ENCODE peak calls at places on chromosomes 12 and 14, in eight cellular contexts. One of them, this sample, is unnamed.

GRCh38 chr14:66143387-66144112 is 342.6 kb upstream of the CCDC196 start:
- DNase-seq in stimulated activated CD4-positive, alpha-beta T cell treated with anti-CD3 and anti-CD28 coated beads, Interleukin-15, amount 100 ng/mL, for 1 hour: no peak
- DNase-seq in central memory CD4-positive, alpha-beta T cell: no peak
- DNase-seq in GM03348: no peak
- DNase-seq in left ventricle myocardium inferior: no peak
- DNase-seq in left lung: no peak
- DNase-seq in DMS53: no peak
- DNase-seq in cardiac fibroblast: no peak
- DNase-seq in this sample: no peak

GRCh38 chr12:532908-533565 is 73.3 kb downstream of the B4GALNT3 start:
- DNase-seq in cardiac fibroblast: peak; percentile 75
- DNase-seq in left ventricle myocardium inferior: no peak
- DNase-seq in stimulated activated CD4-positive, alpha-beta T cell treated with anti-CD3 and anti-CD28 coated beads, Interleukin-15, amount 100 ng/mL, for 1 hour: no peak
- DNase-seq in DMS53: peak; percentile 88
- DNase-seq in central memory CD4-positive, alpha-beta T cell: no peak
- DNase-seq in left lung: no peak
- DNase-seq in GM03348: peak; percentile 92
- DNase-seq in this sample: peak; percentile 40

GRCh38 chr12:34405286-34406227 is 383.3 kb downstream of the ALG10 start:
- DNase-seq in left lung: peak; percentile 13
- DNase-seq in left ventricle myocardium inferior: peak; percentile 8
- DNase-seq in DMS53: no peak
- DNase-seq in central memory CD4-positive, alpha-beta T cell: no peak
- DNase-seq in GM03348: peak; percentile 1
- DNase-seq in stimulated activated CD4-positive, alpha-beta T cell treated with anti-CD3 and anti-CD28 coated beads, Interleukin-15, amount 100 ng/mL, for 1 hour: no peak
- DNase-seq in cardiac fibroblast: no peak
- DNase-seq in this sample: no peak

GRCh38 chr12:16056910-16057309 is 145.8 kb downstream of the DERA start:
- DNase-seq in central memory CD4-positive, alpha-beta T cell: no peak
- DNase-seq in cardiac fibroblast: no peak
- DNase-seq in GM03348: no peak
- DNase-seq in DMS53: no peak
- DNase-seq in left lung: no peak
- DNase-seq in left ventricle myocardium inferior: no peak
- DNase-seq in stimulated activated CD4-positive, alpha-beta T cell treated with anti-CD3 and anti-CD28 coated beads, Interleukin-15, amount 100 ng/mL, for 1 hour: no peak
- DNase-seq in this sample: no peak

GRCh38 chr12:30438526-30439120 is 257.0 kb downstream of the IPO8 start:
- DNase-seq in left lung: no peak
- DNase-seq in left ventricle myocardium inferior: no peak
- DNase-seq in cardiac fibroblast: no peak
- DNase-seq in central memory CD4-positive, alpha-beta T cell: no peak
- DNase-seq in GM03348: no peak
- DNase-seq in stimulated activated CD4-positive, alpha-beta T cell treated with anti-CD3 and anti-CD28 coated beads, Interleukin-15, amount 100 ng/mL, for 1 hour: no peak
- DNase-seq in DMS53: no peak
- DNase-seq in this sample: no peak

GRCh38 chr14:54567224-54567633 is 301 bp downstream of the SAMD4A start:
- DNase-seq in GM03348: peak; percentile 36
- DNase-seq in cardiac fibroblast: no peak
- DNase-seq in left ventricle myocardium inferior: peak; percentile 28
- DNase-seq in left lung: peak; percentile 54
- DNase-seq in central memory CD4-positive, alpha-beta T cell: no peak
- DNase-seq in DMS53: peak; percentile 75
- DNase-seq in stimulated activated CD4-positive, alpha-beta T cell treated with anti-CD3 and anti-CD28 coated beads, Interleukin-15, amount 100 ng/mL, for 1 hour: peak; percentile 12
- DNase-seq in this sample: no peak

GRCh38 chr12:26274441-26275312 is 79.3 kb downstream of the SSPN start:
- DNase-seq in cardiac fibroblast: peak; percentile 100
- DNase-seq in DMS53: peak; percentile 99
- DNase-seq in left ventricle myocardium inferior: peak; percentile 78
- DNase-seq in left lung: peak; percentile 86
- DNase-seq in stimulated activated CD4-positive, alpha-beta T cell treated with anti-CD3 and anti-CD28 coated beads, Interleukin-15, amount 100 ng/mL, for 1 hour: no peak
- DNase-seq in GM03348: peak; percentile 92
- DNase-seq in central memory CD4-positive, alpha-beta T cell: no peak
- DNase-seq in this sample: peak; percentile 98

GRCh38 chr12:96197503-96198272 is 3.5 kb downstream of the ELK3 start:
- DNase-seq in left ventricle myocardium inferior: no peak
- DNase-seq in stimulated activated CD4-positive, alpha-beta T cell treated with anti-CD3 and anti-CD28 coated beads, Interleukin-15, amount 100 ng/mL, for 1 hour: no peak
- DNase-seq in left lung: no peak
- DNase-seq in cardiac fibroblast: peak; percentile 98
- DNase-seq in central memory CD4-positive, alpha-beta T cell: no peak
- DNase-seq in DMS53: peak; percentile 56
- DNase-seq in GM03348: peak; percentile 81
- DNase-seq in this sample: peak; percentile 95

GRCh38 chr14:54642950-54643695 is 76.2 kb downstream of the SAMD4A start:
- DNase-seq in central memory CD4-positive, alpha-beta T cell: peak; percentile 21
- DNase-seq in cardiac fibroblast: peak; percentile 48
- DNase-seq in left lung: no peak
- DNase-seq in GM03348: no peak
- DNase-seq in stimulated activated CD4-positive, alpha-beta T cell treated with anti-CD3 and anti-CD28 coated beads, Interleukin-15, amount 100 ng/mL, for 1 hour: no peak
- DNase-seq in left ventricle myocardium inferior: no peak
- DNase-seq in DMS53: no peak
- DNase-seq in this sample: no peak

GRCh38 chr12:91858186-91858585 is 287.5 kb downstream of the BTG1 start:
- DNase-seq in central memory CD4-positive, alpha-beta T cell: no peak
- DNase-seq in stimulated activated CD4-positive, alpha-beta T cell treated with anti-CD3 and anti-CD28 coated beads, Interleukin-15, amount 100 ng/mL, for 1 hour: no peak
- DNase-seq in DMS53: no peak
- DNase-seq in cardiac fibroblast: no peak
- DNase-seq in left lung: no peak
- DNase-seq in GM03348: no peak
- DNase-seq in left ventricle myocardium inferior: no peak
- DNase-seq in this sample: no peak

GRCh38 chr12:51428256-51428655 is 3.6 kb downstream of the SLC4A8 start:
- DNase-seq in central memory CD4-positive, alpha-beta T cell: no peak
- DNase-seq in DMS53: no peak
- DNase-seq in left lung: no peak
- DNase-seq in GM03348: no peak
- DNase-seq in stimulated activated CD4-positive, alpha-beta T cell treated with anti-CD3 and anti-CD28 coated beads, Interleukin-15, amount 100 ng/mL, for 1 hour: no peak
- DNase-seq in cardiac fibroblast: no peak
- DNase-seq in left ventricle myocardium inferior: no peak
- DNase-seq in this sample: no peak

GRCh38 chr12:6606331-6607131 is 648 bp downstream of the CHD4 start:
- DNase-seq in central memory CD4-positive, alpha-beta T cell: peak; percentile 57
- DNase-seq in left ventricle myocardium inferior: peak; percentile 77
- DNase-seq in cardiac fibroblast: peak; percentile 29
- DNase-seq in stimulated activated CD4-positive, alpha-beta T cell treated with anti-CD3 and anti-CD28 coated beads, Interleukin-15, amount 100 ng/mL, for 1 hour: peak; percentile 55
- DNase-seq in left lung: peak; percentile 71
- DNase-seq in GM03348: peak; percentile 78
- DNase-seq in DMS53: peak; percentile 87
- DNase-seq in this sample: no peak

GRCh38 chr12:54390668-54391551 is 6.4 kb upstream of the ZNF385A start:
- DNase-seq in left lung: peak; percentile 65
- DNase-seq in cardiac fibroblast: no peak
- DNase-seq in central memory CD4-positive, alpha-beta T cell: peak; percentile 62
- DNase-seq in left ventricle myocardium inferior: peak; percentile 11
- DNase-seq in DMS53: peak; percentile 78
- DNase-seq in GM03348: no peak
- DNase-seq in stimulated activated CD4-positive, alpha-beta T cell treated with anti-CD3 and anti-CD28 coated beads, Interleukin-15, amount 100 ng/mL, for 1 hour: peak; percentile 55
- DNase-seq in this sample: no peak

GRCh38 chr14:94989946-94990345 is 167.4 kb downstream of the DICER1 start:
- DNase-seq in DMS53: no peak
- DNase-seq in stimulated activated CD4-positive, alpha-beta T cell treated with anti-CD3 and anti-CD28 coated beads, Interleukin-15, amount 100 ng/mL, for 1 hour: no peak
- DNase-seq in central memory CD4-positive, alpha-beta T cell: no peak
- DNase-seq in cardiac fibroblast: no peak
- DNase-seq in GM03348: no peak
- DNase-seq in left ventricle myocardium inferior: no peak
- DNase-seq in left lung: no peak
- DNase-seq in this sample: no peak

GRCh38 chr12:25500651-25501050 is 52.4 kb downstream of the LMNTD1 start:
- DNase-seq in cardiac fibroblast: no peak
- DNase-seq in DMS53: no peak
- DNase-seq in GM03348: no peak
- DNase-seq in left ventricle myocardium inferior: no peak
- DNase-seq in left lung: no peak
- DNase-seq in stimulated activated CD4-positive, alpha-beta T cell treated with anti-CD3 and anti-CD28 coated beads, Interleukin-15, amount 100 ng/mL, for 1 hour: no peak
- DNase-seq in central memory CD4-positive, alpha-beta T cell: no peak
- DNase-seq in this sample: no peak

GRCh38 chr12:9928607-9929006 is 3.6 kb downstream of the CLEC2A start:
- DNase-seq in DMS53: no peak
- DNase-seq in left lung: no peak
- DNase-seq in GM03348: no peak
- DNase-seq in left ventricle myocardium inferior: no peak
- DNase-seq in stimulated activated CD4-positive, alpha-beta T cell treated with anti-CD3 and anti-CD28 coated beads, Interleukin-15, amount 100 ng/mL, for 1 hour: no peak
- DNase-seq in cardiac fibroblast: no peak
- DNase-seq in central memory CD4-positive, alpha-beta T cell: no peak
- DNase-seq in this sample: no peak

GRCh38 chr12:16063728-16064127 is 152.6 kb downstream of the DERA start:
- DNase-seq in left ventricle myocardium inferior: no peak
- DNase-seq in cardiac fibroblast: peak; percentile 39
- DNase-seq in left lung: no peak
- DNase-seq in GM03348: no peak
- DNase-seq in central memory CD4-positive, alpha-beta T cell: no peak
- DNase-seq in stimulated activated CD4-positive, alpha-beta T cell treated with anti-CD3 and anti-CD28 coated beads, Interleukin-15, amount 100 ng/mL, for 1 hour: no peak
- DNase-seq in DMS53: peak; percentile 67
- DNase-seq in this sample: no peak

GRCh38 chr14:87097021-87097420 is 896.0 kb downstream of the GALC start:
- DNase-seq in left ventricle myocardium inferior: no peak
- DNase-seq in cardiac fibroblast: no peak
- DNase-seq in central memory CD4-positive, alpha-beta T cell: no peak
- DNase-seq in left lung: no peak
- DNase-seq in DMS53: peak; percentile 66
- DNase-seq in GM03348: no peak
- DNase-seq in stimulated activated CD4-positive, alpha-beta T cell treated with anti-CD3 and anti-CD28 coated beads, Interleukin-15, amount 100 ng/mL, for 1 hour: no peak
- DNase-seq in this sample: no peak

GRCh38 chr12:29238822-29239291 is 89.8 kb downstream of the FAR2 start:
- DNase-seq in DMS53: peak; percentile 44
- DNase-seq in left ventricle myocardium inferior: no peak
- DNase-seq in GM03348: no peak
- DNase-seq in central memory CD4-positive, alpha-beta T cell: no peak
- DNase-seq in left lung: no peak
- DNase-seq in stimulated activated CD4-positive, alpha-beta T cell treated with anti-CD3 and anti-CD28 coated beads, Interleukin-15, amount 100 ng/mL, for 1 hour: no peak
- DNase-seq in cardiac fibroblast: peak; percentile 59
- DNase-seq in this sample: no peak

GRCh38 chr12:126493366-126494108 is 1428.3 kb downstream of the AACS start:
- DNase-seq in left lung: no peak
- DNase-seq in GM03348: no peak
- DNase-seq in left ventricle myocardium inferior: no peak
- DNase-seq in DMS53: no peak
- DNase-seq in stimulated activated CD4-positive, alpha-beta T cell treated with anti-CD3 and anti-CD28 coated beads, Interleukin-15, amount 100 ng/mL, for 1 hour: no peak
- DNase-seq in central memory CD4-positive, alpha-beta T cell: no peak
- DNase-seq in cardiac fibroblast: peak; percentile 66
- DNase-seq in this sample: no peak

GRCh38 chr12:12456637-12457036 is 99.8 kb downstream of the BORCS5 start:
- DNase-seq in cardiac fibroblast: peak; percentile 88
- DNase-seq in stimulated activated CD4-positive, alpha-beta T cell treated with anti-CD3 and anti-CD28 coated beads, Interleukin-15, amount 100 ng/mL, for 1 hour: no peak
- DNase-seq in left ventricle myocardium inferior: no peak
- DNase-seq in GM03348: no peak
- DNase-seq in DMS53: no peak
- DNase-seq in central memory CD4-positive, alpha-beta T cell: peak; percentile 43
- DNase-seq in left lung: no peak
- DNase-seq in this sample: peak; percentile 78

GRCh38 chr12:88145567-88146347 is 3.6 kb downstream of the TMTC3 start:
- DNase-seq in stimulated activated CD4-positive, alpha-beta T cell treated with anti-CD3 and anti-CD28 coated beads, Interleukin-15, amount 100 ng/mL, for 1 hour: no peak
- DNase-seq in GM03348: no peak
- DNase-seq in cardiac fibroblast: no peak
- DNase-seq in central memory CD4-positive, alpha-beta T cell: no peak
- DNase-seq in left ventricle myocardium inferior: no peak
- DNase-seq in left lung: no peak
- DNase-seq in DMS53: no peak
- DNase-seq in this sample: no peak

GRCh38 chr12:115599251-115599811 is 678.2 kb downstream of the MED13L start:
- DNase-seq in left ventricle myocardium inferior: peak; percentile 35
- DNase-seq in central memory CD4-positive, alpha-beta T cell: no peak
- DNase-seq in stimulated activated CD4-positive, alpha-beta T cell treated with anti-CD3 and anti-CD28 coated beads, Interleukin-15, amount 100 ng/mL, for 1 hour: no peak
- DNase-seq in cardiac fibroblast: no peak
- DNase-seq in left lung: no peak
- DNase-seq in GM03348: peak; percentile 70
- DNase-seq in DMS53: no peak
- DNase-seq in this sample: peak; percentile 20

GRCh38 chr12:91009319-91009950 is 4.7 kb upstream of the EPYC start:
- DNase-seq in central memory CD4-positive, alpha-beta T cell: no peak
- DNase-seq in DMS53: no peak
- DNase-seq in GM03348: no peak
- DNase-seq in cardiac fibroblast: peak; percentile 13
- DNase-seq in stimulated activated CD4-positive, alpha-beta T cell treated with anti-CD3 and anti-CD28 coated beads, Interleukin-15, amount 100 ng/mL, for 1 hour: no peak
- DNase-seq in left ventricle myocardium inferior: no peak
- DNase-seq in left lung: no peak
- DNase-seq in this sample: peak; percentile 15

GRCh38 chr12:109861689-109862314 is 18.5 kb downstream of the GLTP start:
- DNase-seq in left ventricle myocardium inferior: no peak
- DNase-seq in cardiac fibroblast: no peak
- DNase-seq in left lung: no peak
- DNase-seq in DMS53: no peak
- DNase-seq in GM03348: no peak
- DNase-seq in central memory CD4-positive, alpha-beta T cell: no peak
- DNase-seq in stimulated activated CD4-positive, alpha-beta T cell treated with anti-CD3 and anti-CD28 coated beads, Interleukin-15, amount 100 ng/mL, for 1 hour: no peak
- DNase-seq in this sample: no peak

GRCh38 chr14:101939771-101940170 is 24.6 kb upstream of the DYNC1H1 start:
- DNase-seq in GM03348: no peak
- DNase-seq in left lung: no peak
- DNase-seq in central memory CD4-positive, alpha-beta T cell: no peak
- DNase-seq in DMS53: no peak
- DNase-seq in stimulated activated CD4-positive, alpha-beta T cell treated with anti-CD3 and anti-CD28 coated beads, Interleukin-15, amount 100 ng/mL, for 1 hour: no peak
- DNase-seq in left ventricle myocardium inferior: no peak
- DNase-seq in cardiac fibroblast: no peak
- DNase-seq in this sample: no peak

GRCh38 chr12:42446761-42447160 is 120.8 kb downstream of the PPHLN1 start:
- DNase-seq in cardiac fibroblast: no peak
- DNase-seq in DMS53: no peak
- DNase-seq in GM03348: no peak
- DNase-seq in left ventricle myocardium inferior: no peak
- DNase-seq in left lung: no peak
- DNase-seq in central memory CD4-positive, alpha-beta T cell: no peak
- DNase-seq in stimulated activated CD4-positive, alpha-beta T cell treated with anti-CD3 and anti-CD28 coated beads, Interleukin-15, amount 100 ng/mL, for 1 hour: no peak
- DNase-seq in this sample: no peak

GRCh38 chr14:104146651-104147345 is 8.4 kb downstream of the KIF26A start:
- DNase-seq in stimulated activated CD4-positive, alpha-beta T cell treated with anti-CD3 and anti-CD28 coated beads, Interleukin-15, amount 100 ng/mL, for 1 hour: no peak
- DNase-seq in left lung: peak; percentile 24
- DNase-seq in GM03348: no peak
- DNase-seq in central memory CD4-positive, alpha-beta T cell: no peak
- DNase-seq in DMS53: no peak
- DNase-seq in left ventricle myocardium inferior: peak; percentile 13
- DNase-seq in cardiac fibroblast: no peak
- DNase-seq in this sample: no peak

GRCh38 chr14:103198429-103199140 is 75.3 kb downstream of the TNFAIP2 start:
- DNase-seq in DMS53: no peak
- DNase-seq in left ventricle myocardium inferior: no peak
- DNase-seq in left lung: no peak
- DNase-seq in stimulated activated CD4-positive, alpha-beta T cell treated with anti-CD3 and anti-CD28 coated beads, Interleukin-15, amount 100 ng/mL, for 1 hour: no peak
- DNase-seq in GM03348: peak; percentile 76
- DNase-seq in central memory CD4-positive, alpha-beta T cell: no peak
- DNase-seq in cardiac fibroblast: peak; percentile 76
- DNase-seq in this sample: peak; percentile 31

GRCh38 chr12:93594766-93595165 is 22.3 kb downstream of the SOCS2 start:
- DNase-seq in stimulated activated CD4-positive, alpha-beta T cell treated with anti-CD3 and anti-CD28 coated beads, Interleukin-15, amount 100 ng/mL, for 1 hour: no peak
- DNase-seq in left ventricle myocardium inferior: no peak
- DNase-seq in cardiac fibroblast: peak; percentile 17
- DNase-seq in DMS53: no peak
- DNase-seq in central memory CD4-positive, alpha-beta T cell: no peak
- DNase-seq in left lung: no peak
- DNase-seq in GM03348: no peak
- DNase-seq in this sample: no peak

GRCh38 chr12:85279449-85280137 is 427 bp upstream of the ALX1 start:
- DNase-seq in stimulated activated CD4-positive, alpha-beta T cell treated with anti-CD3 and anti-CD28 coated beads, Interleukin-15, amount 100 ng/mL, for 1 hour: no peak
- DNase-seq in central memory CD4-positive, alpha-beta T cell: no peak
- DNase-seq in GM03348: no peak
- DNase-seq in left ventricle myocardium inferior: peak; percentile 11
- DNase-seq in DMS53: no peak
- DNase-seq in cardiac fibroblast: no peak
- DNase-seq in left lung: no peak
- DNase-seq in this sample: no peak

GRCh38 chr12:84508943-84509342 is 403.7 kb downstream of the SLC6A15 start:
- DNase-seq in DMS53: peak; percentile 84
- DNase-seq in cardiac fibroblast: no peak
- DNase-seq in GM03348: peak; percentile 16
- DNase-seq in central memory CD4-positive, alpha-beta T cell: no peak
- DNase-seq in left ventricle myocardium inferior: peak; percentile 32
- DNase-seq in left lung: peak; percentile 43
- DNase-seq in stimulated activated CD4-positive, alpha-beta T cell treated with anti-CD3 and anti-CD28 coated beads, Interleukin-15, amount 100 ng/mL, for 1 hour: no peak
- DNase-seq in this sample: no peak